ENCODE peak calls at places on chromosome 4, in ten cellular contexts. V is T follicular helper cell; F is HT1080; B is Caki2; Y is GDM1; D is mesothelial cell of epicardium; Q is CD4-positive, CD25-positive, alpha-beta regulatory T cell; A is NAMALWA; O is RKO; L is type B pancreatic cell. S is an unnamed sample.
A peak's percentile ranks its signal among the peaks of the same experiment; 100 is the strongest.

GRCh38 chr4:62544428-62544827 is 1344.3 kb downstream of the ADGRL3 start:
- DNase-seq in A (no peak), Y (no peak), Q (no peak), D (no peak), F (peak; percentile 81), V (no peak), B (no peak), L (no peak), O (no peak), S (no peak)

GRCh38 chr4:3834921-3835521 is 68.8 kb downstream of the ADRA2C start:
- DNase-seq in A (peak; percentile 43), D (no peak), V (no peak), O (no peak), B (no peak), Y (no peak), Q (no peak), F (no peak), L (no peak), S (no peak)

GRCh38 chr4:152399246-152399645 is 136.6 kb downstream of the FBXW7 start:
- DNase-seq in A (peak; percentile 31), D (no peak), Y (no peak), B (no peak), F (no peak), Q (no peak), O (no peak), L (no peak), V (no peak), S (no peak)

GRCh38 chr4:150230556-150230955 is 152.3 kb downstream of the DCLK2 start:
- DNase-seq in O (no peak), F (no peak), Q (no peak), Y (no peak), D (no peak), B (no peak), V (no peak), L (no peak), A (no peak), S (no peak)

GRCh38 chr4:174697164-174697563 is 131.9 kb downstream of the GLRA3 start:
- DNase-seq in V (no peak), Y (no peak), A (no peak), D (no peak), Q (no peak), L (no peak), B (no peak), O (no peak), F (no peak), S (no peak)

GRCh38 chr4:145956288-145956890 is 17.8 kb upstream of the ZNF827 start:
- DNase-seq in O (peak; percentile 41), D (no peak), F (peak; percentile 26), Q (peak; percentile 43), B (peak; percentile 35), L (no peak), A (peak; percentile 73), V (no peak), Y (peak; percentile 10), S (no peak)

GRCh38 chr4:24274401-24275035 is 309.8 kb downstream of the DHX15 start:
- DNase-seq in B (no peak), V (no peak), Y (no peak), O (no peak), D (no peak), F (no peak), Q (no peak), A (no peak), L (no peak), S (no peak)

GRCh38 chr4:81319657-81320056 is 104.6 kb upstream of the PRKG2 start:
- DNase-seq in F (no peak), Y (no peak), V (no peak), A (no peak), Q (no peak), L (no peak), D (no peak), B (peak; percentile 2), O (no peak), S (no peak)

GRCh38 chr4:86496094-86497060 is 97.7 kb upstream of the PTPN13 start:
- DNase-seq in Q (peak; percentile 16), O (peak; percentile 49), L (no peak), F (peak; percentile 13), Y (peak; percentile 6), A (peak; percentile 68), D (peak; percentile 41), V (no peak), B (peak; percentile 19), S (no peak)

GRCh38 chr4:76203541-76203940 is 10.1 kb downstream of the SCARB2 start:
- DNase-seq in O (no peak), A (no peak), F (no peak), D (peak; percentile 22), Q (no peak), L (no peak), Y (no peak), V (no peak), B (no peak), S (no peak)

GRCh38 chr4:73156394-73156793 is 86.9 kb upstream of the COX18 start:
- DNase-seq in Q (no peak), V (no peak), F (no peak), Y (no peak), D (no peak), B (no peak), O (no peak), A (no peak), L (no peak), S (no peak)

GRCh38 chr4:176044589-176044951 is 21.1 kb upstream of the WDR17 start:
- DNase-seq in V (no peak), A (no peak), Q (no peak), Y (no peak), L (no peak), O (no peak), F (peak; percentile 2), B (no peak), D (no peak), S (no peak)

GRCh38 chr4:70195425-70195824 is at the start of gene ODAM:
- DNase-seq in Y (no peak), V (no peak), L (no peak), O (no peak), D (no peak), F (no peak), Q (no peak), A (no peak), B (no peak), S (no peak)

GRCh38 chr4:15920723-15921591 is 17.6 kb downstream of the FGFBP1 start:
- DNase-seq in Q (no peak), F (peak; percentile 90), Y (no peak), B (peak; percentile 81), D (no peak), L (no peak), O (peak; percentile 85), V (no peak), A (no peak), S (no peak)

GRCh38 chr4:113169368-113169767 is 119.9 kb downstream of the ANK2 start:
- DNase-seq in D (no peak), A (no peak), Q (no peak), F (no peak), L (no peak), Y (no peak), V (no peak), B (peak; percentile 29), O (no peak), S (no peak)

GRCh38 chr4:152605641-152606304 is 69.9 kb upstream of the FBXW7 start:
- DNase-seq in F (peak; percentile 72), B (no peak), V (no peak), Q (no peak), Y (no peak), A (no peak), O (peak; percentile 16), D (no peak), L (no peak), S (no peak)

GRCh38 chr4:80500593-80500992 is 165.1 kb downstream of the CFAP299 start:
- DNase-seq in B (no peak), Q (peak; percentile 75), O (no peak), A (peak; percentile 62), V (no peak), Y (peak; percentile 2), L (no peak), D (no peak), F (peak; percentile 22), S (no peak)

GRCh38 chr4:186104114-186104894 is at the start of gene FAM149A:
- DNase-seq in Y (no peak), B (no peak), D (peak; percentile 51), V (peak; percentile 13), L (no peak), Q (peak; percentile 16), O (no peak), F (peak; percentile 31), A (no peak), S (no peak)

GRCh38 chr4:169369634-169370033 is 98.9 kb upstream of the SH3RF1 start:
- DNase-seq in Y (no peak), O (no peak), V (no peak), F (no peak), Q (no peak), D (no peak), A (no peak), B (no peak), L (no peak), S (no peak)

GRCh38 chr4:52126946-52127345 is 75.8 kb downstream of the SPATA18 start:
- DNase-seq in B (no peak), Q (no peak), A (no peak), F (peak; percentile 38), L (no peak), D (no peak), O (no peak), Y (no peak), V (no peak), S (no peak)

GRCh38 chr4:3515646-3516045 is 16.6 kb downstream of the LRPAP1 start:
- DNase-seq in D (no peak), A (no peak), Y (no peak), F (no peak), O (no peak), Q (no peak), B (no peak), V (no peak), L (no peak), S (no peak)

GRCh38 chr4:68346461-68346860 is 3.4 kb downstream of the YTHDC1 start:
- DNase-seq in L (no peak), V (no peak), F (no peak), D (no peak), A (no peak), B (peak; percentile 27), Q (no peak), Y (no peak), O (no peak), S (no peak)

GRCh38 chr4:83831588-83831987 is 295.7 kb downstream of the GPAT3 start:
- DNase-seq in L (no peak), F (no peak), D (no peak), Q (no peak), V (no peak), A (no peak), B (no peak), O (peak; percentile 0), Y (no peak), S (no peak)

GRCh38 chr4:145528601-145529000 is 46.9 kb downstream of the SMAD1 start:
- DNase-seq in D (no peak), O (no peak), V (no peak), B (peak; percentile 71), L (no peak), Q (no peak), Y (no peak), F (no peak), A (no peak), S (no peak)

GRCh38 chr4:10084651-10085320 is 31.8 kb downstream of the WDR1 start:
- DNase-seq in L (no peak), A (no peak), V (no peak), Q (no peak), D (no peak), B (no peak), F (no peak), Y (no peak), O (no peak), S (no peak)

GRCh38 chr4:1337376-1337831 is 9.6 kb upstream of the UVSSA start:
- DNase-seq in O (peak; percentile 93), Y (no peak), V (no peak), Q (no peak), A (no peak), B (peak; percentile 79), D (no peak), L (no peak), F (peak; percentile 67), S (no peak)

GRCh38 chr4:158808399-158808798 is 39.6 kb downstream of the FNIP2 start:
- DNase-seq in Y (no peak), A (no peak), Q (no peak), B (no peak), F (no peak), L (no peak), V (no peak), O (no peak), D (no peak), S (no peak)

GRCh38 chr4:87270144-87270543 is 49.7 kb upstream of the KLHL8 start:
- DNase-seq in B (peak; percentile 14), L (no peak), A (peak; percentile 41), Y (peak; percentile 2), D (no peak), O (peak; percentile 77), V (no peak), F (peak; percentile 55), Q (no peak), S (no peak)